ENCODE peak calls at places on chromosome 22, in eight cellular contexts. S is tibial nerve, A is fibroblast of villous mesenchyme, K is fibroblast of pulmonary artery, I is lower leg skin, F is thoracic aorta, X is GM12864, V is tibial artery. O is an unnamed sample.

GRCh38 chr22:37211853-37212173 is 464 bp downstream of the SSTR3 start:
- DNase-seq in S (no peak), A (no peak), K (no peak), I (no peak), F (no peak), X (no peak), V (peak; percentile 42), O (no peak)

GRCh38 chr22:47173535-47174021 is 411.1 kb downstream of the TBC1D22A start:
- DNase-seq in S (no peak), A (no peak), K (no peak), I (no peak), F (no peak), X (no peak), V (peak; percentile 45), O (no peak)

GRCh38 chr22:46769191-46769675 is 6.8 kb downstream of the TBC1D22A start:
- DNase-seq in S (no peak), A (no peak), K (no peak), I (no peak), F (no peak), X (no peak), V (no peak), O (no peak)

GRCh38 chr22:42994917-42995562 is 19.9 kb downstream of the PACSIN2 start:
- DNase-seq in S (peak; percentile 59), A (peak; percentile 95), K (peak; percentile 96), I (peak; percentile 76), F (peak; percentile 60), X (no peak), V (peak; percentile 84), O (no peak)

GRCh38 chr22:32206774-32207758 is 2.2 kb upstream of the RFPL2 start:
- DNase-seq in S (no peak), A (peak; percentile 5), K (peak; percentile 13), I (no peak), F (no peak), X (peak; percentile 10), V (no peak), O (no peak)

GRCh38 chr22:29840498-29840897 is 2.4 kb upstream of the ASCC2 start:
- DNase-seq in S (no peak), A (no peak), K (no peak), I (no peak), F (no peak), X (no peak), V (no peak), O (no peak)

GRCh38 chr22:34427436-34427835 is 507.2 kb upstream of the LARGE1 start:
- DNase-seq in S (no peak), A (no peak), K (no peak), I (no peak), F (no peak), X (no peak), V (no peak), O (no peak)

GRCh38 chr22:41499624-41500280 is 30.8 kb downstream of the ACO2 start:
- DNase-seq in S (no peak), A (no peak), K (no peak), I (no peak), F (no peak), X (no peak), V (no peak), O (no peak)

GRCh38 chr22:49201046-49201970 is 626.4 kb downstream of the BRD1 start:
- DNase-seq in S (no peak), A (no peak), K (no peak), I (no peak), F (no peak), X (no peak), V (peak; percentile 25), O (peak; percentile 14)

GRCh38 chr22:46958649-46959048 is 196.2 kb downstream of the TBC1D22A start:
- DNase-seq in S (no peak), A (no peak), K (no peak), I (no peak), F (no peak), X (no peak), V (no peak), O (no peak)

GRCh38 chr22:41449321-41449720 is 2.7 kb upstream of the TOB2 start:
- DNase-seq in S (no peak), A (no peak), K (no peak), I (peak; percentile 34), F (no peak), X (no peak), V (no peak), O (no peak)

GRCh38 chr22:29482253-29482652 is 2.2 kb downstream of the NEFH start:
- DNase-seq in S (no peak), A (no peak), K (no peak), I (no peak), F (no peak), X (no peak), V (no peak), O (no peak)

GRCh38 chr22:47049078-47049609 is 286.7 kb downstream of the TBC1D22A start:
- DNase-seq in S (no peak), A (no peak), K (no peak), I (no peak), F (no peak), X (no peak), V (no peak), O (peak; percentile 17)

GRCh38 chr22:27919943-27920755 is 1.1 kb upstream of the PITPNB start:
- DNase-seq in S (peak; percentile 40), A (peak; percentile 88), K (peak; percentile 65), I (peak; percentile 23), F (no peak), X (no peak), V (peak; percentile 74), O (no peak)

GRCh38 chr22:33605201-33605600 is 315.1 kb downstream of the LARGE1 start:
- DNase-seq in S (no peak), A (peak; percentile 13), K (no peak), I (peak; percentile 21), F (no peak), X (no peak), V (no peak), O (no peak)

GRCh38 chr22:27986937-27987336 is 67.9 kb upstream of the PITPNB start:
- DNase-seq in S (no peak), A (no peak), K (no peak), I (no peak), F (no peak), X (no peak), V (no peak), O (no peak)

GRCh38 chr22:41905411-41906202 is 9.3 kb downstream of the SHISA8 start:
- DNase-seq in S (no peak), A (no peak), K (no peak), I (no peak), F (no peak), X (no peak), V (no peak), O (no peak)

GRCh38 chr22:36546092-36546804 is 17.3 kb upstream of the EIF3D start:
- DNase-seq in S (no peak), A (peak; percentile 58), K (peak; percentile 69), I (no peak), F (no peak), X (no peak), V (no peak), O (no peak)

GRCh38 chr22:19799322-19800190 is 39.0 kb downstream of the TBX1 start:
- DNase-seq in S (peak; percentile 80), A (peak; percentile 89), K (peak; percentile 72), I (no peak), F (peak; percentile 25), X (no peak), V (no peak), O (peak; percentile 56)
- H3K4me3 ChIP-seq in S (no peak overlapping the region), A (no peak overlapping the region), K (no peak overlapping the region), I (no peak overlapping the region), F (no peak overlapping the region), X (no peak overlapping the region), V (no peak overlapping the region), O (no peak overlapping the region)

GRCh38 chr22:23786752-23787599 is at the start of gene SMARCB1:
- DNase-seq in S (peak; percentile 88), A (peak; percentile 92), K (peak; percentile 91), I (peak; percentile 88), F (peak; percentile 88), X (peak; percentile 53), V (peak; percentile 97), O (peak; percentile 87)
- TF ChIP-seq CTCF in S (no peak), A (no peak), K (no peak), I (no peak), F (no peak), X (no peak), V (peak; percentile 10), O (no peak)

DNA sequence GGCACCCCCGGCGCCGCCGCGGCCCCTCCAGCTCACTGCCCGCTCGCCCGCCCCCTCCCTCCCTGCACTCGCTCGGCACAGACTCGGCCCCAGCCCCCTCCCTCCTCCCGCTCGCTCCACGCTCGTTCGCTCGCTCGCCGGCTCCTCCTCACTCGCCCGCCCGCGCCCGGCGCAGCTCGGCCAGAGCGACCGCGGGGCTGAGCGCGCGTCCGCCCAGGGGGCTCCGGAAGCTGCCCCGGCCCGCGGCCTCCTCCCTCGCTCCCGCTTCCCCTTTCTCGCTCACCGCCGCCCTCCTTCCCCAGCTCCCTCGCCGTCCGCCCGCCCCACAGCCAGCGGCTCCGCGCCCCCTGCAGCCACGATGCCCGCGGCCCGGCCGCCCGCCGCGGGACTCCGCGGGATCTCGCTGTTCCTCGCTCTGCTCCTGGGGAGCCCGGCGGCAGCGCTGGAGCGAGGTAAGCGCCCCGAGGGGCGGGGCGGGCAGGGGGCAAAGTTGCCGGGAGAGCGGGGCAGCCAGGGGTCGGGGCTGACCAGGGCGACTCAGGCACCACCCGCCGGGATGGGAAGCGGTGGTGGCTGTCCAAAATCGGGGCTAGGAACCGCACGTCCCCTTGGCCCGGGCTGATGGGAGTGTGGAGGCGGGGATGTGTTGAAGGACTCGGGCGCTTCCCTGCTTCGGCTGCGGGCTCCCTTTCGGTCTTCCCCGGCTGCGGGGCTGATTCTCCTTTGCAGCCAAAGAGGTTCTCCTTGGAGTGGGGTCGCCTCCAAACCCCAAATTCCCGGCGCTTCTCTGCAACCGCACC is at the start of gene SEZ6L:
- DNase-seq in S (no peak), A (no peak), K (no peak), I (no peak), F (no peak), X (no peak), V (peak; percentile 60), O (no peak)
- H3K4me3 ChIP-seq in S (peak within 1 kb of the TSS; percentile 23), A (no peak within 1 kb of the TSS), K (no peak within 1 kb of the TSS), I (peak within 1 kb of the TSS; percentile 10), F (peak within 1 kb of the TSS; percentile 72), X (no peak within 1 kb of the TSS), V (peak within 1 kb of the TSS; percentile 39), O (no peak within 1 kb of the TSS)

DNA sequence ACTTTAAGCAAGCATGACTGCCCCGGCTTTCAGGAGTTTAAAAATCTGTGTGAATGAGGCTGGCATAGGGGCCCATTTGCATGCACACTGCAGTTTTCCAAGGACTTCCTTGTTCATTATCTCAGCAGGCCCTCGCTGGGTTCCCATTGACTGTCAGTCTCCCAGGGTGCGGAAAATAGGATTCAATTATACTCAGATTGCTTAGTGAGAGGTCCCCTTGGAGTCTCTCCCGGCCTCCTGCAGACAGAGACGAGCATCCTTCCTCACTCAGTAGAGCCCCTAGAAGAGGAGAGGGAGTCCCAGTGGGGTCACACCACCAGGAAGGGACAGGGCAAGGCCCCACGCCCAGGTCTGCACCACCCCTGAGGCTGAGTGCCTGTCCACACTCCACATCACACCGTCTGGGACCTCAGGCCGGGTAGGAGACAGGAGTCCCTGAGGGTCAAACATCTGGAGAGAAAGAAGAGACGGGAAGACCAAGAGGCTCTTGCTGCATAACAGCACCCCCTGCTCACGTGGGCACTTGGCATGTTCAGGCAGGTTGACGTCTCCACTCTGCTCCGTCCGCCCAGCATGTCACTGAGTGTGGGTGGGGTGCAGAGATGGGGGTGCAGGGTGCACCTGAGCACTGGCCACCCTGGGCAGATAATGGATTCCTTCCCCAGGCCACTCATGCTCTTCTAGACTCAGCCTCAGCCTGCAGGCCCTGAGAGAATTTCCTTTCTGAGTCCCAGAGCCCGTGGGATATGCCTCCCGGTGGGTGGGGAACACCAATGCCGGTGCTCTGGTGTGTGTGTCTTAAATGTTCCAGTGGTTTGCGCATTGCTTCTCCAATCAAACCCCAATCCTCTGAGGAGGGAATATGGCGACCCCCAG is 58.8 kb downstream of the MCM5 start:
- DNase-seq in S (no peak), A (no peak), K (no peak), I (no peak), F (no peak), X (no peak), V (no peak), O (no peak)
- TF ChIP-seq CTCF in S (no peak), A (no peak), K (no peak), I (no peak), F (no peak), X (no peak), V (no peak), O (no peak)